ENCODE peak calls at places on chromosomes 5 and 9, in nine cellular contexts. Z is neural progenitor cell; J is H1; O is fibroblast of lung; S is SJSA1; T is CD8-positive, alpha-beta T cell; Q is body of pancreas; F is brain microvascular endothelial cell; K is prostate gland. X is an unnamed sample.

GRCh38 chr9:19381656-19382055 is 1.6 kb upstream of the RPS6 start:
- DNase-seq in Z (no peak), J (no peak), O (no peak), S (no peak), T (no peak), Q (no peak), F (no peak), K (no peak), X (no peak)

GRCh38 chr9:70340572-70340971 is 73.9 kb downstream of the KLF9 start:
- DNase-seq in Z (peak), J (no peak), O (peak), S (no peak), T (no peak), Q (no peak), F (no peak), K (no peak), X (peak)

GRCh38 chr9:133375116-133375723 is 640 bp downstream of the SURF4 start:
- DNase-seq in Z (peak), J (no peak), O (peak), S (no peak), T (peak), Q (peak), F (peak), K (peak), X (peak)

GRCh38 chr5:16037121-16037520 is 142.5 kb downstream of the MARCHF11 start:
- DNase-seq in Z (no peak), J (no peak), O (no peak), S (no peak), T (no peak), Q (no peak), F (no peak), K (no peak), X (no peak)

GRCh38 chr5:123080215-123080614 is 8.8 kb upstream of the PRDM6 start:
- DNase-seq in Z (no peak), J (no peak), O (no peak), S (no peak), T (no peak), Q (no peak), F (no peak), K (no peak), X (no peak)

GRCh38 chr5:60161340-60161934 is 267.9 kb upstream of the PDE4D start:
- DNase-seq in Z (peak), J (no peak), O (peak), S (no peak), T (no peak), Q (no peak), F (peak), K (no peak), X (peak)

GRCh38 chr5:134510970-134511795 is 14.3 kb upstream of the JADE2 start:
- DNase-seq in Z (no peak), J (peak), O (peak), S (peak), T (no peak), Q (peak), F (peak), K (no peak), X (peak)

GRCh38 chr9:124618476-124618875 is 111.3 kb upstream of the NR5A1 start:
- DNase-seq in Z (no peak), J (no peak), O (peak), S (no peak), T (no peak), Q (no peak), F (no peak), K (no peak), X (no peak)

GRCh38 chr9:118183571-118183970 is 479.4 kb downstream of the TLR4 start:
- DNase-seq in Z (no peak), J (no peak), O (peak), S (no peak), T (no peak), Q (no peak), F (no peak), K (no peak), X (no peak)

GRCh38 chr5:61304611-61305369 is 27.3 kb upstream of the ZSWIM6 start:
- DNase-seq in Z (no peak), J (no peak), O (peak), S (peak), T (no peak), Q (peak), F (peak), K (peak), X (peak)

GRCh38 chr9:79700607-79701330 is 129.0 kb downstream of the TLE4 start:
- DNase-seq in Z (no peak), J (no peak), O (peak), S (no peak), T (no peak), Q (no peak), F (no peak), K (no peak), X (no peak)

GRCh38 chr5:158553195-158553945 is 546.3 kb downstream of the EBF1 start:
- DNase-seq in Z (no peak), J (no peak), O (peak), S (no peak), T (no peak), Q (no peak), F (no peak), K (no peak), X (no peak)

GRCh38 chr5:125348221-125348692 is 601.8 kb upstream of the ZNF608 start:
- DNase-seq in Z (peak), J (no peak), O (peak), S (no peak), T (no peak), Q (no peak), F (no peak), K (no peak), X (peak)

GRCh38 chr5:133088064-133088463 is 36.3 kb downstream of the HSPA4 start:
- DNase-seq in Z (no peak), J (no peak), O (no peak), S (no peak), T (no peak), Q (no peak), F (no peak), K (no peak), X (no peak)

GRCh38 chr9:90773593-90773992 is 28.0 kb upstream of the SYK start:
- DNase-seq in Z (peak), J (no peak), O (no peak), S (no peak), T (no peak), Q (no peak), F (no peak), K (no peak), X (no peak)

GRCh38 chr5:17381926-17382325 is 116.1 kb upstream of the TAF11L2 start:
- DNase-seq in Z (no peak), J (no peak), O (no peak), S (peak), T (no peak), Q (no peak), F (no peak), K (no peak), X (no peak)

GRCh38 chr9:22452415-22453010 is 5.9 kb downstream of the DMRTA1 start:
- DNase-seq in Z (peak), J (no peak), O (peak), S (no peak), T (no peak), Q (peak), F (peak), K (peak), X (peak)

GRCh38 chr9:136109351-136110081 is 9.2 kb downstream of the TMEM250 start:
- DNase-seq in Z (peak), J (peak), O (peak), S (peak), T (peak), Q (peak), F (peak), K (peak), X (peak)
- H3K4me3 ChIP-seq in Z (peak), J (peak), O (peak), S (no peak), T (peak), Q (no peak), F (peak), K (peak), X (peak)

GRCh38 chr5:146345578-146346366 is 7.1 kb downstream of the POU4F3 start:
- DNase-seq in Z (peak), J (peak), O (no peak), S (no peak), T (no peak), Q (no peak), F (no peak), K (no peak), X (no peak)
- H3K4me3 ChIP-seq in Z (peak), J (peak), O (no peak), S (no peak), T (no peak), Q (no peak), F (no peak), K (no peak), X (no peak)

GRCh38 chr9:33861917-33862453 is 45.0 kb downstream of the UBE2R2 start:
- DNase-seq in Z (no peak), J (no peak), O (no peak), S (no peak), T (no peak), Q (no peak), F (no peak), K (no peak), X (no peak)
- H3K4me3 ChIP-seq in Z (no peak), J (no peak), O (no peak), S (no peak), T (no peak), Q (no peak), F (no peak), K (no peak), X (no peak)

GRCh38 chr5:54743997-54744788 is 226.6 kb downstream of the SNX18 start:
- DNase-seq in Z (peak), J (peak), O (peak), S (peak), T (peak), Q (no peak), F (peak), K (no peak), X (peak)
- H3K4me3 ChIP-seq in Z (no peak), J (no peak), O (no peak), S (no peak), T (no peak), Q (no peak), F (no peak), K (no peak), X (no peak)

GRCh38 chr9:35110327-35110758 is 5.3 kb downstream of the ATOSB start:
- DNase-seq in Z (no peak), J (no peak), O (peak), S (peak), T (no peak), Q (peak), F (peak), K (no peak), X (peak)
- H3K4me3 ChIP-seq in Z (no peak), J (peak), O (peak), S (peak), T (peak), Q (no peak), F (peak), K (no peak), X (peak)

DNA sequence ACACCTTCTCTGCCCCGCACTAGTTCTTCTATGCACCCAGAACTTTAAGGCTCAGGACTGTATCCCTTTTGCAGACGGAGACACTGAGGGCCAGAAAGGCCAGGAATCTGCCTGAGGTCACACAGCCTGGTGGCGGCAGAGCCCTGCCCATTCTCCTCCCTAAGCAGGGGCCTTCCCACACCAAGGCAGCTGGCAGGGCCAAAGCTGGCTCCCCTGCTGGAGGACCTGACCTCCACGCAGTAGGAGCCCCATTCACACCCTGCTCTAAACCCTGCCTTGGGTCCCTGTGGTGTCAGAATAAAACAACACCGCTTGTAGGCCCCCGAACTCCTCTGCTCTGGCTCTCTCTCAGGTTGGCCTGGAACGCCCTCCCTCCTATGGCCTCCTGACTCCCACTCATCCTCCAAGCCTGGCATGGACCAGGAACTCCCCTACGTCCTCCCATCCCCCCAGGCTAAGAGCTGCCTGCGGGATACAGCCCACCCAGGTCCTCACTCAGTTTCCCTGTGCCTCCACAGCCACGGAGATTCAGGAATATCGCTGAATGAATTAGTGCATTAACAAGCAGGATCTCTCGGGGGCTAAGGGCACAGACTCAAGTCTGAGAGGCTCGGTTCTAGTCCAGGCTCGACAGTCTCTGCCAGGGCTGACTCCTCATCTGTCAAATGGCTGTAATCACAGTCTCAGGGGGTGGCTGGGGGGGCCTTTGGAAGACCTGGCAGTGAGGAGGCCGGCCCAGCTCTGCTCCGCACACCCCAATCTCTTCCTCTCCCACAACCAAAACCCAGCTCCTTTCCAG is 2.8 kb downstream of the ST6GALNAC6 start:
- DNase-seq in Z (no peak), J (no peak), O (no peak), S (no peak), T (no peak), Q (no peak), F (no peak), K (no peak), X (no peak)
- H3K4me3 ChIP-seq in Z (peak), J (peak), O (peak), S (no peak), T (no peak), Q (no peak), F (peak), K (no peak), X (peak)

DNA sequence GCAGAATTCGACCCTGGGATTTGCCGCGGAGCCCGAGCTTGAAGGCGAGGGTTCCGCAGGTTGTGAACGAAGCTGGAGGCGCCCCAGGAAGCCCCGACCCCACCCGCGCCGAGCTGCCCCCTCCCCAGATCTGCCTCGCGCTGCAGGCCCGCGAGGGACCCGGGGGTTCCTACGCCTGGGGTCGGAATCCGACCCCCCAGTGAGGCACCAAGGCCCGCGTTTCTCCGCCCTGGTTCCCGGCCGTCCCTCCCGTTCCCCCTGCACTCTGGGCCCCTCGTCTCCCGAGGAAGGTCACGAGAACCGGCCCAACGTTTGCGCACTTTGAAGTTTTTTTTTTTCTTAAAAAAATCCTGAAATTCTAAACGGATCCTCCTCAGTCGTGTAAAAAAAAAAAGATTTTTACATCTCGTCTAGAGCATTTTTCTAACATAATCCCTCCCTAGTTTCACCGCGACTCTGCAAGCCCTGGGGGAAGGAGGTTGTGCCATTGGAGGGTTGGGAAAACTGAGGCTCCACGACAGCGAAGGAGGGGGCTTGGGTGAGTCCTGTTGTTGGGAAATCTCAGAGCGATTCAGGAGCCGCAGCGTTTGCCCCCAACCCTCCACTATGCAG is 933 bp upstream of the GFPT2 start:
- DNase-seq in Z (no peak), J (no peak), O (no peak), S (no peak), T (no peak), Q (no peak), F (no peak), K (no peak), X (peak)
- H3K4me3 ChIP-seq in Z (peak), J (peak), O (peak), S (peak), T (peak), Q (no peak), F (peak), K (peak), X (peak)

X was measured in choroid plexus epithelial cell.